ENCODE peak calls at places on chromosomes 4 and X, in seven cellular contexts. G, B, Z, K, V, Y and Q are unnamed samples.

GRCh38 chr4:114690571-114690970 is 92.0 kb downstream of the UGT8 start:
- DNase-seq in G (no peak), B (no peak), Z (no peak), K (no peak), V (no peak), Y (no peak), Q (no peak)

GRCh38 chrX:25020391-25021131 is 4.8 kb upstream of the ARX start:
- DNase-seq in G (no peak), B (peak; percentile 75), Z (no peak), K (no peak), V (no peak), Y (no peak), Q (peak; percentile 80)

GRCh38 chrX:153829549-153829798 is 870 bp downstream of the PDZD4 start:
- DNase-seq in G (no peak), B (no peak), Z (no peak), K (no peak), V (no peak), Y (no peak), Q (no peak)

GRCh38 chr4:71932941-71933340 is 98.9 kb upstream of the NPFFR2 start:
- DNase-seq in G (no peak), B (no peak), Z (no peak), K (peak; percentile 2), V (no peak), Y (no peak), Q (no peak)

GRCh38 chr4:52376107-52376704 is 282.9 kb downstream of the USP46 start:
- DNase-seq in G (no peak), B (peak; percentile 23), Z (peak; percentile 26), K (no peak), V (no peak), Y (no peak), Q (peak; percentile 5)

GRCh38 chr4:140826701-140827027 is 70.5 kb upstream of the TBC1D9 start:
- DNase-seq in G (no peak), B (no peak), Z (no peak), K (no peak), V (no peak), Y (no peak), Q (no peak)

GRCh38 chrX:41148553-41148952 is 63.3 kb downstream of the USP9X start:
- DNase-seq in G (no peak), B (no peak), Z (peak; percentile 80), K (peak; percentile 76), V (no peak), Y (no peak), Q (no peak)

GRCh38 chr4:117700111-117700892 is 334.0 kb upstream of the NDST3 start:
- DNase-seq in G (no peak), B (peak; percentile 3), Z (no peak), K (no peak), V (no peak), Y (no peak), Q (peak; percentile 2)

GRCh38 chr4:106287353-106287969 is 28.5 kb downstream of the TBCK start:
- DNase-seq in G (peak; percentile 13), B (no peak), Z (peak; percentile 96), K (peak; percentile 37), V (no peak), Y (no peak), Q (peak; percentile 1)

GRCh38 chr4:126071346-126072333 is 756.9 kb downstream of the FAT4 start:
- DNase-seq in G (no peak), B (no peak), Z (peak; percentile 86), K (peak; percentile 41), V (peak; percentile 19), Y (no peak), Q (no peak)

GRCh38 chrX:43964936-43965335 is 8.3 kb downstream of the NDP start:
- DNase-seq in G (no peak), B (no peak), Z (peak; percentile 29), K (no peak), V (no peak), Y (no peak), Q (no peak)

GRCh38 chr4:150769235-150769634 is 187.3 kb downstream of the MAB21L2 start:
- DNase-seq in G (no peak), B (peak; percentile 16), Z (peak; percentile 86), K (peak; percentile 20), V (no peak), Y (no peak), Q (peak; percentile 69)

GRCh38 chr4:39732728-39733127 is 34.8 kb downstream of the UBE2K start:
- DNase-seq in G (no peak), B (no peak), Z (peak; percentile 92), K (no peak), V (no peak), Y (no peak), Q (peak; percentile 12)

GRCh38 chr4:151166662-151167061 is 67.2 kb downstream of the RPS3A start:
- DNase-seq in G (no peak), B (no peak), Z (peak; percentile 11), K (no peak), V (no peak), Y (no peak), Q (no peak)

GRCh38 chrX:771536-771935 is 140.9 kb downstream of the SHOX start:
- DNase-seq in G (no peak), B (no peak), Z (no peak), K (no peak), V (no peak), Y (no peak), Q (no peak)

GRCh38 chr4:5204781-5205180 is 153.5 kb downstream of the STK32B start:
- DNase-seq in G (no peak), B (no peak), Z (no peak), K (peak; percentile 34), V (no peak), Y (no peak), Q (peak; percentile 42)